ENCODE peak calls at places on chromosomes 12 and 14, in nine cellular contexts. R, T, P, H, J, Z, N, E and B are unnamed samples.

GRCh38 chr12:46124848-46125619 is 134.7 kb upstream of the SCAF11 start:
- DNase-seq in Z (peak), N (peak), T (peak), H (peak), E (peak), J (no peak), R (no peak), P (peak), B (peak)

GRCh38 chr14:28542040-28542439 is 224.5 kb upstream of the FOXG1 start:
- DNase-seq in N (no peak), J (no peak), P (peak), Z (peak), R (no peak), H (no peak), T (no peak), E (no peak), B (no peak)

GRCh38 chr12:106342397-106343212 is 14.9 kb upstream of the POLR3B start:
- DNase-seq in E (no peak), R (no peak), Z (peak), J (no peak), N (peak), P (peak), T (peak), H (no peak), B (no peak)

GRCh38 chr12:87720967-87721366 is 308.2 kb downstream of the C12orf50 start:
- DNase-seq in Z (peak), R (no peak), J (no peak), T (no peak), N (no peak), P (no peak), H (no peak), E (no peak), B (no peak)

GRCh38 chr12:121468451-121468850 is 68.5 kb downstream of the RNF34 start:
- DNase-seq in Z (no peak), T (no peak), P (peak), H (no peak), J (no peak), E (no peak), N (peak), R (no peak), B (no peak)

GRCh38 chr14:74634964-74635363 is 22.9 kb upstream of the LTBP2 start:
- DNase-seq in P (no peak), H (no peak), T (no peak), R (no peak), E (no peak), J (no peak), N (no peak), Z (no peak), B (peak)

GRCh38 chr12:121295123-121295745 is 1.3 kb downstream of the CAMKK2 start:
- DNase-seq in P (no peak), T (no peak), J (no peak), N (no peak), E (no peak), R (no peak), Z (no peak), H (peak), B (no peak)

GRCh38 chr12:57309420-57309819 is 58.4 kb upstream of the STAC3 start:
- DNase-seq in E (no peak), J (no peak), N (peak), H (no peak), Z (peak), T (no peak), R (no peak), P (peak), B (no peak)

GRCh38 chr12:110785240-110785639 is 42.5 kb upstream of the PPP1CC start:
- DNase-seq in Z (no peak), J (no peak), P (no peak), T (no peak), E (no peak), R (no peak), N (no peak), H (no peak), B (no peak)

GRCh38 chr14:44941591-44941990 is 20.2 kb downstream of the KLHL28 start:
- DNase-seq in H (no peak), J (no peak), R (no peak), E (no peak), N (no peak), Z (no peak), P (no peak), T (no peak), B (no peak)

GRCh38 chr12:50686406-50686805 is 77.5 kb upstream of the ATF1 start:
- DNase-seq in N (no peak), H (no peak), T (no peak), R (no peak), Z (no peak), P (no peak), E (no peak), J (no peak), B (no peak)

GRCh38 chr14:76293221-76293620 is 82.7 kb upstream of the ESRRB start:
- DNase-seq in H (no peak), N (no peak), J (no peak), E (no peak), Z (no peak), T (no peak), R (no peak), P (no peak), B (no peak)

GRCh38 chr14:76752744-76753143 is 8.5 kb upstream of the VASH1 start:
- DNase-seq in R (no peak), J (no peak), P (no peak), N (no peak), E (no peak), H (no peak), T (no peak), Z (no peak), B (no peak)

GRCh38 chr12:77760271-77761025 is 70.2 kb upstream of the NAV3 start:
- DNase-seq in N (no peak), R (no peak), H (no peak), T (no peak), J (no peak), P (no peak), E (no peak), Z (peak), B (no peak)

GRCh38 chr12:114681149-114681849 is 2.7 kb downstream of the TBX3 start:
- DNase-seq in N (no peak), P (no peak), T (no peak), E (no peak), J (no peak), H (no peak), R (no peak), Z (peak), B (no peak)

GRCh38 chr14:81164167-81164774 is 56.5 kb downstream of the GTF2A1 start:
- DNase-seq in P (peak), H (peak), Z (peak), T (peak), J (no peak), E (no peak), R (peak), N (peak), B (peak)

GRCh38 chr12:49049566-49050224 is 10.9 kb downstream of the KMT2D start:
- DNase-seq in Z (peak), H (no peak), P (peak), R (no peak), N (peak), J (no peak), E (no peak), T (no peak), B (no peak)